ENCODE peak calls at places on chromosomes 11 and 22, in five cellular contexts. M is H7, G is dorsolateral prefrontal cortex, B is body of pancreas, L is endodermal cell. V is an unnamed sample.
A peak's percentile ranks its signal among the peaks of the same experiment; 100 is the strongest.

GRCh38 chr11:78812513-78813293 is 238.0 kb upstream of the NARS2 start:
- DNase-seq in L (peak; percentile 68), G (no peak), B (no peak), M (peak; percentile 49), V (no peak)

GRCh38 chr22:43923191-43923590 is 414 bp upstream of the PNPLA3 start:
- DNase-seq in L (no peak), M (no peak), G (no peak), B (no peak), V (no peak)

GRCh38 chr22:21590809-21591641 is 23.5 kb downstream of the UBE2L3 start:
- DNase-seq in B (no peak), M (no peak), L (no peak), G (peak; percentile 65), V (no peak)

GRCh38 chr22:48800036-48800885 is 1027.4 kb downstream of the BRD1 start:
- DNase-seq in G (peak; percentile 30), M (no peak), B (no peak), L (no peak), V (no peak)

GRCh38 chr11:19220903-19221682 is 19.3 kb upstream of the CSRP3 start:
- DNase-seq in L (no peak), B (no peak), G (no peak), M (no peak), V (no peak)

GRCh38 chr11:108824601-108825000 is 159.7 kb downstream of the DDX10 start:
- DNase-seq in B (no peak), L (no peak), M (no peak), G (no peak), V (no peak)

GRCh38 chr11:121344824-121345223 is 52.3 kb downstream of the SC5D start:
- DNase-seq in L (no peak), G (no peak), M (no peak), B (no peak), V (no peak)

GRCh38 chr11:14902650-14903350 is 10.8 kb upstream of the CYP2R1 start:
- DNase-seq in L (no peak), G (no peak), M (no peak), B (peak; percentile 19), V (no peak)

GRCh38 chr11:6455070-6455469 is 14.3 kb upstream of the HPX start:
- DNase-seq in M (no peak), G (no peak), L (no peak), B (no peak), V (no peak)

GRCh38 chr11:8056810-8057463 is 24.1 kb upstream of the TUB start:
- DNase-seq in G (no peak), B (peak; percentile 39), M (no peak), L (no peak), V (peak; percentile 92)

GRCh38 chr11:123163621-123164020 is 31.4 kb downstream of the CLMP start:
- DNase-seq in B (no peak), M (no peak), G (no peak), L (no peak), V (no peak)

GRCh38 chr11:45722144-45722543 is 56.7 kb upstream of the CHST1 start:
- DNase-seq in G (no peak), B (no peak), M (peak; percentile 77), L (peak; percentile 86), V (no peak)

GRCh38 chr11:96026310-96026709 is 102.4 kb upstream of the MTMR2 start:
- DNase-seq in L (no peak), B (no peak), M (no peak), G (no peak), V (no peak)

GRCh38 chr22:29016067-29016938 is 45.3 kb downstream of the C22orf31 start:
- DNase-seq in M (no peak), B (no peak), G (no peak), L (no peak), V (no peak)

GRCh38 chr22:41530612-41531421 is 13.5 kb downstream of the POLR3H start:
- DNase-seq in B (no peak), M (no peak), G (no peak), L (no peak), V (no peak)

GRCh38 chr11:44574620-44575287 is 9.3 kb downstream of the CD82 start:
- DNase-seq in G (no peak), L (no peak), M (peak; percentile 23), B (no peak), V (no peak)

GRCh38 chr11:105447936-105448702 is 161.8 kb upstream of the GRIA4 start:
- DNase-seq in L (peak; percentile 42), G (no peak), M (no peak), B (no peak), V (no peak)

GRCh38 chr11:116832350-116833290 is 2.9 kb downstream of the APOC3 start:
- DNase-seq in G (no peak), L (no peak), B (peak; percentile 57), M (no peak), V (no peak)

GRCh38 chr11:79648766-79649545 is 208.1 kb upstream of the TENM4 start:
- DNase-seq in M (no peak), B (no peak), L (no peak), G (no peak), V (no peak)

GRCh38 chr11:69166186-69167115 is 10.7 kb downstream of the SMIM38 start:
- DNase-seq in B (peak; percentile 22), L (peak; percentile 83), M (peak; percentile 83), G (no peak), V (no peak)

GRCh38 chr22:25564320-25564978 is at the start of gene GRK3:
- DNase-seq in B (peak; percentile 70), L (peak; percentile 88), M (peak; percentile 94), G (peak; percentile 59), V (peak; percentile 95)

GRCh38 chr22:35537252-35537651 is 3.4 kb upstream of the RASD2 start:
- DNase-seq in G (no peak), M (no peak), B (no peak), L (no peak), V (no peak)

GRCh38 chr22:50439314-50440250 is 35.3 kb downstream of the SBF1 start:
- DNase-seq in L (no peak), M (no peak), B (peak; percentile 11), G (no peak), V (no peak)

GRCh38 chr11:96001037-96001436 is 77.1 kb upstream of the MTMR2 start:
- DNase-seq in M (no peak), B (peak; percentile 56), G (no peak), L (no peak), V (peak; percentile 94)

GRCh38 chr11:102269927-102270326 is 47.4 kb upstream of the BIRC3 start:
- DNase-seq in B (no peak), M (no peak), L (no peak), G (no peak), V (no peak)

GRCh38 chr22:38455530-38456271 is 702 bp upstream of the KCNJ4 start:
- DNase-seq in G (peak; percentile 52), L (peak; percentile 86), M (peak; percentile 97), B (no peak), V (no peak)

GRCh38 chr11:83156996-83157754 is at the start of gene PCF11:
- DNase-seq in M (peak; percentile 75), B (peak; percentile 15), G (peak; percentile 97), L (no peak), V (no peak)

GRCh38 chr22:48422900-48423480 is 1404.7 kb downstream of the BRD1 start:
- DNase-seq in B (no peak), L (peak; percentile 15), M (no peak), G (no peak), V (no peak)

GRCh38 chr11:134483857-134484256 is 71.8 kb upstream of the B3GAT1 start:
- DNase-seq in M (no peak), L (no peak), B (no peak), G (no peak), V (no peak)

GRCh38 chr11:66835762-66836405 is 7.4 kb upstream of the RCE1 start:
- DNase-seq in M (no peak), B (no peak), L (no peak), G (no peak), V (no peak)

GRCh38 chr11:64713031-64713780 is 9.8 kb downstream of the NRXN2 start:
- DNase-seq in M (peak; percentile 83), G (no peak), B (peak; percentile 51), L (peak; percentile 73), V (no peak)
- H3K4me3 ChIP-seq in M (peak overlapping the region; percentile 34), G (peak overlapping the region; percentile 11), B (no peak overlapping the region), L (no peak overlapping the region), V (no peak overlapping the region)

GRCh38 chr22:30158277-30158676 is 78.0 kb downstream of the HORMAD2 start:
- DNase-seq in L (no peak), B (no peak), M (no peak), G (no peak), V (no peak)

GRCh38 chr22:30159561-30160353 is 79.5 kb downstream of the HORMAD2 start:
- DNase-seq in M (no peak), L (no peak), G (no peak), B (peak; percentile 35), V (no peak)

GRCh38 chr22:30160926-30161546 is 80.8 kb downstream of the HORMAD2 start:
- DNase-seq in L (no peak), M (no peak), B (no peak), G (no peak), V (no peak)

GRCh38 chr22:30159082-30159481 is 78.8 kb downstream of the HORMAD2 start:
- DNase-seq in M (no peak), B (no peak), L (no peak), G (no peak), V (no peak)
- H3K4me3 ChIP-seq in M (no peak overlapping the region), B (no peak overlapping the region), L (no peak overlapping the region), G (no peak overlapping the region), V (no peak overlapping the region)

GRCh38 chr11:64712430-64713030 is 10.5 kb downstream of the NRXN2 start:
- DNase-seq in L (no peak), G (no peak), B (no peak), M (peak; percentile 76), V (no peak)
- H3K4me3 ChIP-seq in L (no peak overlapping the region), G (no peak overlapping the region), B (no peak overlapping the region), M (peak overlapping the region; percentile 34), V (no peak overlapping the region)

GRCh38 chr11:111298466-111299110 is at the start of gene POU2AF3:
- DNase-seq in B (no peak), L (no peak), G (peak; percentile 56), M (peak; percentile 71), V (no peak)
- H3K4me3 ChIP-seq in B (peak within 1 kb of the TSS; percentile 63), L (peak within 1 kb of the TSS; percentile 74), G (peak within 1 kb of the TSS; percentile 79), M (peak within 1 kb of the TSS; percentile 72), V (peak within 1 kb of the TSS; percentile 19)

DNA sequence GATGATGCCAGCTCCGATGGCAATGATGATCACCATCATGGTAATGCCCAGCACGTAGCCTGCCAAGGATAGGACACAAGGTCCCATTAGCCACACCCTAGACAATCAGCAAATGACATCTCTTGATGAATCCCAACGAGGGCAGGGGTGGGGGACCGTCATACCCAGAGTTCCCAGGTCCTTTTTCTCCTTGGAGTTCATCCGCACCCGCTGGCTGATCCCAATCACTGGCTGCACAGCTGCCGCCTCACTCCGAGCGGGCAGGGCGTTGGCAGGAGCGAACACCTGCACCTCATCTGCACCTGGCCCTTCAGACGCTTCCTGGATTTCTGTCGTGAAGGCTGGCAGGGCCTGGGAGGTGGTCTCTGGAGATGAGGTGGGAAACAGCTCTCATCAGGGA is 3.0 kb downstream of the PIK3IP1 start:
- DNase-seq in M (no peak), B (no peak), G (no peak), L (no peak), V (no peak)
- H3K4me3 ChIP-seq in M (no peak overlapping the region), B (no peak overlapping the region), G (peak overlapping the region; percentile 90), L (no peak overlapping the region), V (no peak overlapping the region)

GRCh38 chr11:114061053-114062049 is 1.8 kb downstream of the ZBTB16 start:
- DNase-seq in G (peak; percentile 60), M (peak; percentile 73), L (peak; percentile 70), B (peak; percentile 73), V (peak; percentile 90)
- H3K4me3 ChIP-seq in G (peak overlapping the region; percentile 91), M (peak overlapping the region; percentile 68), L (peak overlapping the region; percentile 81), B (peak overlapping the region; percentile 98), V (peak overlapping the region; percentile 94)

GRCh38 chr11:59545179-59546020 is 34.1 kb downstream of the OR4D9 start:
- DNase-seq in B (no peak), L (no peak), M (no peak), G (no peak), V (no peak)
- H3K4me3 ChIP-seq in B (no peak overlapping the region), L (no peak overlapping the region), M (no peak overlapping the region), G (no peak overlapping the region), V (no peak overlapping the region)

V was measured in lower leg skin.